ENCODE peak calls at places on chromosome 6, in four cellular contexts. R, B, J and W are unnamed samples.

GRCh38 chr6:149221774-149222070 is 95.8 kb upstream of the TAB2 start:
- DNase-seq in R (no peak), B (no peak), J (no peak), W (no peak)

GRCh38 chr6:114007451-114007953 is 36.6 kb upstream of the HDAC2 start:
- DNase-seq in R (peak), B (no peak), J (no peak), W (no peak)

GRCh38 chr6:23388239-23388803 is 737.7 kb upstream of the NRSN1 start:
- DNase-seq in J (no peak), B (no peak), R (no peak), W (no peak)

GRCh38 chr6:157428418-157429202 is 47.6 kb downstream of the ZDHHC14 start:
- DNase-seq in B (peak), J (no peak), R (peak), W (no peak)

GRCh38 chr6:16700202-16700997 is 60.9 kb downstream of the ATXN1 start:
- DNase-seq in J (peak), R (peak), B (no peak), W (no peak)

GRCh38 chr6:146851837-146852236 is 253.1 kb downstream of the ADGB start:
- DNase-seq in J (no peak), R (no peak), B (peak), W (no peak)

GRCh38 chr6:135902756-135903331 is 51.3 kb downstream of the PDE7B start:
- DNase-seq in B (no peak), J (no peak), R (no peak), W (no peak)

GRCh38 chr6:1075880-1076279 is 236.0 kb upstream of the FOXQ1 start:
- DNase-seq in B (no peak), J (no peak), R (no peak), W (no peak)

GRCh38 chr6:13924146-13924948 is 405 bp upstream of the RNF182 start:
- DNase-seq in B (peak), R (peak), J (no peak), W (no peak)

GRCh38 chr6:151209071-151209831 is 30.5 kb upstream of the AKAP12 start:
- DNase-seq in B (peak), J (no peak), R (no peak), W (no peak)

GRCh38 chr6:45049188-45049843 is 278.8 kb upstream of the RUNX2 start:
- DNase-seq in B (peak), R (no peak), J (peak), W (no peak)

GRCh38 chr6:157559201-157559756 is 178.3 kb downstream of the ZDHHC14 start:
- DNase-seq in B (no peak), R (no peak), J (no peak), W (no peak)

GRCh38 chr6:160750276-160750689 is 48.2 kb downstream of the PLG start:
- DNase-seq in R (no peak), J (no peak), B (peak), W (no peak)

GRCh38 chr6:61592238-61592637 is 693.8 kb downstream of the KHDRBS2 start:
- DNase-seq in R (no peak), B (no peak), J (no peak), W (no peak)

GRCh38 chr6:46078294-46078693 is 51.5 kb upstream of the ENPP4 start:
- DNase-seq in B (no peak), R (no peak), J (no peak), W (no peak)

GRCh38 chr6:112691289-112691688 is 344.2 kb downstream of the RFPL4B start:
- DNase-seq in J (no peak), R (no peak), B (peak), W (no peak)

GRCh38 chr6:143325379-143326140 is 124.9 kb downstream of the ADAT2 start:
- DNase-seq in R (no peak), B (peak), J (no peak), W (no peak)

GRCh38 chr6:167550936-167551633 is 226.2 kb downstream of the TTLL2 start:
- DNase-seq in J (no peak), B (no peak), R (no peak), W (peak)

GRCh38 chr6:152404936-152405595 is 232.1 kb downstream of the SYNE1 start:
- DNase-seq in B (peak), R (no peak), J (no peak), W (no peak)

GRCh38 chr6:112760831-112761230 is 413.7 kb downstream of the RFPL4B start:
- DNase-seq in J (no peak), B (no peak), R (no peak), W (no peak)

GRCh38 chr6:158143700-158144099 is 24.4 kb downstream of the SERAC1 start:
- DNase-seq in B (peak), R (no peak), J (no peak), W (no peak)

GRCh38 chr6:11772109-11772830 is 6.3 kb downstream of the ADTRP start:
- DNase-seq in B (peak), R (no peak), J (no peak), W (no peak)

GRCh38 chr6:31886426-31887068 is 7.8 kb upstream of the SLC44A4 start:
- DNase-seq in J (no peak), B (no peak), R (no peak), W (no peak)

GRCh38 chr6:49082611-49083010 is 380.4 kb downstream of the MMUT start:
- DNase-seq in J (no peak), R (no peak), B (peak), W (no peak)

GRCh38 chr6:2245954-2246863 is 804 bp upstream of the GMDS start:
- DNase-seq in B (peak), R (peak), J (no peak), W (peak)

GRCh38 chr6:38164671-38165108 is 345.2 kb downstream of the ZFAND3 start:
- DNase-seq in R (no peak), B (no peak), J (no peak), W (no peak)

GRCh38 chr6:130222775-130223174 is at the start of gene SAMD3:
- DNase-seq in R (no peak), B (no peak), J (no peak), W (no peak)

GRCh38 chr6:153618371-153619328 is 420.4 kb upstream of the OPRM1 start:
- DNase-seq in J (no peak), R (no peak), B (no peak), W (no peak)

GRCh38 chr6:149147939-149148718 is 169.4 kb upstream of the TAB2 start:
- DNase-seq in R (no peak), B (no peak), J (peak), W (no peak)

GRCh38 chr6:93419304-93420162 is at the start of gene EPHA7:
- DNase-seq in J (no peak), R (peak), B (peak), W (peak)